ENCODE peak calls at places on chromosome 15, in eight cellular contexts. One of them, this sample, is unnamed.

GRCh38 chr15:41183580-41183979 is 47.0 kb downstream of the EXD1 start:
- DNase-seq in ureter: no peak
- DNase-seq in SHP77: no peak
- DNase-seq in posterior cingulate gyrus: no peak
- DNase-seq in HS-27A: no peak
- DNase-seq in Caki2: no peak
- DNase-seq in nephron progenitor cell: no peak
- DNase-seq in NCI-H1417: no peak
- DNase-seq in this sample: no peak

GRCh38 chr15:87877114-87877810 is 379.3 kb downstream of the NTRK3 start:
- DNase-seq in Caki2: peak
- DNase-seq in ureter: no peak
- DNase-seq in HS-27A: peak
- DNase-seq in nephron progenitor cell: no peak
- DNase-seq in SHP77: no peak
- DNase-seq in NCI-H1417: no peak
- DNase-seq in posterior cingulate gyrus: no peak
- DNase-seq in this sample: no peak

GRCh38 chr15:28936481-28936881 is 50.7 kb downstream of the APBA2 start:
- DNase-seq in SHP77: no peak
- DNase-seq in HS-27A: no peak
- DNase-seq in nephron progenitor cell: no peak
- DNase-seq in posterior cingulate gyrus: no peak
- DNase-seq in ureter: no peak
- DNase-seq in NCI-H1417: no peak
- DNase-seq in Caki2: no peak
- DNase-seq in this sample: no peak

GRCh38 chr15:64681424-64682024 is 93.9 kb downstream of the RBPMS2 start:
- DNase-seq in SHP77: peak
- DNase-seq in posterior cingulate gyrus: no peak
- DNase-seq in ureter: peak
- DNase-seq in nephron progenitor cell: peak
- DNase-seq in Caki2: peak
- DNase-seq in HS-27A: peak
- DNase-seq in NCI-H1417: peak
- DNase-seq in this sample: peak

GRCh38 chr15:34616613-34617012 is 33.2 kb upstream of the GOLGA8B start:
- DNase-seq in HS-27A: no peak
- DNase-seq in ureter: no peak
- DNase-seq in posterior cingulate gyrus: no peak
- DNase-seq in Caki2: no peak
- DNase-seq in nephron progenitor cell: no peak
- DNase-seq in NCI-H1417: no peak
- DNase-seq in SHP77: peak
- DNase-seq in this sample: peak

GRCh38 chr15:38414351-38414750 is 39.6 kb upstream of the FAM98B start:
- DNase-seq in Caki2: peak
- DNase-seq in NCI-H1417: no peak
- DNase-seq in posterior cingulate gyrus: peak
- DNase-seq in HS-27A: no peak
- DNase-seq in ureter: no peak
- DNase-seq in SHP77: peak
- DNase-seq in nephron progenitor cell: peak
- DNase-seq in this sample: peak

GRCh38 chr15:86850939-86851338 is 771.3 kb downstream of the AGBL1 start:
- DNase-seq in posterior cingulate gyrus: no peak
- DNase-seq in NCI-H1417: no peak
- DNase-seq in HS-27A: no peak
- DNase-seq in SHP77: no peak
- DNase-seq in nephron progenitor cell: no peak
- DNase-seq in ureter: no peak
- DNase-seq in Caki2: no peak
- DNase-seq in this sample: no peak

GRCh38 chr15:67534360-67534759 is 8.1 kb upstream of the MAP2K5 start:
- DNase-seq in ureter: no peak
- DNase-seq in SHP77: no peak
- DNase-seq in NCI-H1417: no peak
- DNase-seq in nephron progenitor cell: no peak
- DNase-seq in Caki2: no peak
- DNase-seq in HS-27A: no peak
- DNase-seq in posterior cingulate gyrus: no peak
- DNase-seq in this sample: no peak

GRCh38 chr15:84988909-84989644 is 7.4 kb downstream of the PDE8A start:
- DNase-seq in Caki2: no peak
- DNase-seq in SHP77: no peak
- DNase-seq in ureter: no peak
- DNase-seq in nephron progenitor cell: no peak
- DNase-seq in NCI-H1417: no peak
- DNase-seq in posterior cingulate gyrus: no peak
- DNase-seq in HS-27A: no peak
- DNase-seq in this sample: no peak

GRCh38 chr15:88479169-88479568 is 11.7 kb downstream of the MRPS11 start:
- DNase-seq in posterior cingulate gyrus: no peak
- DNase-seq in HS-27A: no peak
- DNase-seq in NCI-H1417: no peak
- DNase-seq in nephron progenitor cell: no peak
- DNase-seq in ureter: no peak
- DNase-seq in SHP77: no peak
- DNase-seq in Caki2: no peak
- DNase-seq in this sample: no peak

GRCh38 chr15:40069178-40070165 is 30.5 kb upstream of the SRP14 start:
- DNase-seq in Caki2: peak
- DNase-seq in NCI-H1417: peak
- DNase-seq in nephron progenitor cell: peak
- DNase-seq in HS-27A: peak
- DNase-seq in SHP77: peak
- DNase-seq in ureter: peak
- DNase-seq in posterior cingulate gyrus: peak
- DNase-seq in this sample: peak

GRCh38 chr15:69114231-69114937 is 46.1 kb upstream of the GLCE start:
- DNase-seq in NCI-H1417: no peak
- DNase-seq in nephron progenitor cell: no peak
- DNase-seq in posterior cingulate gyrus: no peak
- DNase-seq in HS-27A: no peak
- DNase-seq in SHP77: no peak
- DNase-seq in ureter: no peak
- DNase-seq in Caki2: peak
- DNase-seq in this sample: no peak

GRCh38 chr15:70062321-70062956 is 35.3 kb downstream of the TLE3 start:
- DNase-seq in ureter: peak
- DNase-seq in posterior cingulate gyrus: peak
- DNase-seq in Caki2: peak
- DNase-seq in HS-27A: no peak
- DNase-seq in nephron progenitor cell: peak
- DNase-seq in SHP77: peak
- DNase-seq in NCI-H1417: peak
- DNase-seq in this sample: peak

GRCh38 chr15:43346305-43346704 is 15.9 kb upstream of the LCMT2 start:
- DNase-seq in ureter: no peak
- DNase-seq in HS-27A: no peak
- DNase-seq in NCI-H1417: no peak
- DNase-seq in Caki2: no peak
- DNase-seq in nephron progenitor cell: no peak
- DNase-seq in SHP77: no peak
- DNase-seq in posterior cingulate gyrus: no peak
- DNase-seq in this sample: no peak

GRCh38 chr15:87741350-87741749 is 515.2 kb downstream of the NTRK3 start:
- DNase-seq in Caki2: no peak
- DNase-seq in SHP77: no peak
- DNase-seq in ureter: no peak
- DNase-seq in NCI-H1417: no peak
- DNase-seq in nephron progenitor cell: no peak
- DNase-seq in HS-27A: no peak
- DNase-seq in posterior cingulate gyrus: no peak
- DNase-seq in this sample: no peak

GRCh38 chr15:91967935-91968605 is 114.6 kb downstream of the SLCO3A1 start:
- DNase-seq in NCI-H1417: no peak
- DNase-seq in nephron progenitor cell: no peak
- DNase-seq in Caki2: peak
- DNase-seq in SHP77: no peak
- DNase-seq in HS-27A: no peak
- DNase-seq in posterior cingulate gyrus: no peak
- DNase-seq in ureter: no peak
- DNase-seq in this sample: no peak

GRCh38 chr15:76812381-76812780 is 92.8 kb downstream of the SCAPER start:
- DNase-seq in nephron progenitor cell: no peak
- DNase-seq in ureter: no peak
- DNase-seq in HS-27A: no peak
- DNase-seq in NCI-H1417: no peak
- DNase-seq in SHP77: no peak
- DNase-seq in posterior cingulate gyrus: no peak
- DNase-seq in Caki2: no peak
- DNase-seq in this sample: no peak

GRCh38 chr15:46034755-46035154 is 399.9 kb downstream of the SQOR start:
- DNase-seq in Caki2: no peak
- DNase-seq in HS-27A: no peak
- DNase-seq in posterior cingulate gyrus: no peak
- DNase-seq in nephron progenitor cell: no peak
- DNase-seq in NCI-H1417: no peak
- DNase-seq in ureter: no peak
- DNase-seq in SHP77: no peak
- DNase-seq in this sample: no peak

GRCh38 chr15:101326462-101327146 is 31.6 kb upstream of the SNRPA1 start:
- DNase-seq in posterior cingulate gyrus: peak
- DNase-seq in nephron progenitor cell: no peak
- DNase-seq in ureter: peak
- DNase-seq in HS-27A: no peak
- DNase-seq in Caki2: no peak
- DNase-seq in NCI-H1417: no peak
- DNase-seq in SHP77: no peak
- DNase-seq in this sample: no peak

GRCh38 chr15:89888214-89888804 is 5.5 kb downstream of the AP3S2 start:
- DNase-seq in Caki2: peak
- DNase-seq in nephron progenitor cell: no peak
- DNase-seq in SHP77: peak
- DNase-seq in HS-27A: no peak
- DNase-seq in posterior cingulate gyrus: no peak
- DNase-seq in NCI-H1417: peak
- DNase-seq in ureter: no peak
- DNase-seq in this sample: no peak

GRCh38 chr15:20272422-20273184 is 269.0 kb downstream of the GOLGA6L6 start:
- DNase-seq in HS-27A: no peak
- DNase-seq in nephron progenitor cell: no peak
- DNase-seq in ureter: no peak
- DNase-seq in NCI-H1417: no peak
- DNase-seq in SHP77: no peak
- DNase-seq in Caki2: no peak
- DNase-seq in posterior cingulate gyrus: peak
- DNase-seq in this sample: peak

GRCh38 chr15:35299059-35299735 is 214.1 kb upstream of the NANOGP8 start:
- DNase-seq in NCI-H1417: no peak
- DNase-seq in SHP77: no peak
- DNase-seq in Caki2: no peak
- DNase-seq in HS-27A: no peak
- DNase-seq in ureter: no peak
- DNase-seq in nephron progenitor cell: no peak
- DNase-seq in posterior cingulate gyrus: no peak
- DNase-seq in this sample: no peak

GRCh38 chr15:56835598-56836275 is 82.7 kb upstream of the TCF12 start:
- DNase-seq in Caki2: no peak
- DNase-seq in posterior cingulate gyrus: no peak
- DNase-seq in nephron progenitor cell: no peak
- DNase-seq in SHP77: peak
- DNase-seq in HS-27A: no peak
- DNase-seq in NCI-H1417: no peak
- DNase-seq in ureter: no peak
- DNase-seq in this sample: no peak

GRCh38 chr15:83248944-83249343 is 35.5 kb downstream of the BNC1 start:
- DNase-seq in Caki2: no peak
- DNase-seq in nephron progenitor cell: no peak
- DNase-seq in posterior cingulate gyrus: no peak
- DNase-seq in HS-27A: no peak
- DNase-seq in ureter: no peak
- DNase-seq in SHP77: no peak
- DNase-seq in NCI-H1417: no peak
- DNase-seq in this sample: no peak

GRCh38 chr15:96346409-96346808 is 15.9 kb downstream of the NR2F2 start:
- DNase-seq in Caki2: no peak
- DNase-seq in posterior cingulate gyrus: no peak
- DNase-seq in HS-27A: no peak
- DNase-seq in nephron progenitor cell: no peak
- DNase-seq in ureter: no peak
- DNase-seq in SHP77: no peak
- DNase-seq in NCI-H1417: no peak
- DNase-seq in this sample: no peak

GRCh38 chr15:33908396-33908795 is 59.9 kb upstream of the CHRM5 start:
- DNase-seq in posterior cingulate gyrus: no peak
- DNase-seq in nephron progenitor cell: no peak
- DNase-seq in ureter: no peak
- DNase-seq in Caki2: no peak
- DNase-seq in SHP77: no peak
- DNase-seq in HS-27A: no peak
- DNase-seq in NCI-H1417: no peak
- DNase-seq in this sample: no peak

GRCh38 chr15:74497584-74497983 is 36.6 kb upstream of the UBL7 start:
- DNase-seq in ureter: no peak
- DNase-seq in NCI-H1417: peak
- DNase-seq in SHP77: peak
- DNase-seq in nephron progenitor cell: no peak
- DNase-seq in posterior cingulate gyrus: no peak
- DNase-seq in HS-27A: no peak
- DNase-seq in Caki2: no peak
- DNase-seq in this sample: no peak

GRCh38 chr15:55661431-55661830 is 73.3 kb upstream of the PYGO1 start:
- DNase-seq in HS-27A: no peak
- DNase-seq in nephron progenitor cell: no peak
- DNase-seq in SHP77: no peak
- DNase-seq in ureter: no peak
- DNase-seq in NCI-H1417: no peak
- DNase-seq in Caki2: no peak
- DNase-seq in posterior cingulate gyrus: no peak
- DNase-seq in this sample: peak

GRCh38 chr15:51731549-51732267 is 5.7 kb downstream of the LYSMD2 start:
- DNase-seq in SHP77: no peak
- DNase-seq in NCI-H1417: no peak
- DNase-seq in posterior cingulate gyrus: no peak
- DNase-seq in ureter: no peak
- DNase-seq in nephron progenitor cell: no peak
- DNase-seq in Caki2: no peak
- DNase-seq in HS-27A: no peak
- DNase-seq in this sample: no peak

GRCh38 chr15:87267798-87268197 is 988.7 kb downstream of the NTRK3 start:
- DNase-seq in ureter: no peak
- DNase-seq in Caki2: no peak
- DNase-seq in HS-27A: peak
- DNase-seq in SHP77: no peak
- DNase-seq in NCI-H1417: no peak
- DNase-seq in posterior cingulate gyrus: no peak
- DNase-seq in nephron progenitor cell: no peak
- DNase-seq in this sample: no peak

GRCh38 chr15:38603271-38603670 is 38.7 kb upstream of the RASGRP1 start:
- DNase-seq in SHP77: no peak
- DNase-seq in Caki2: no peak
- DNase-seq in HS-27A: no peak
- DNase-seq in ureter: no peak
- DNase-seq in posterior cingulate gyrus: no peak
- DNase-seq in nephron progenitor cell: peak
- DNase-seq in NCI-H1417: no peak
- DNase-seq in this sample: peak

GRCh38 chr15:99984491-99985243 is 251.4 kb upstream of the LYSMD4 start:
- DNase-seq in SHP77: no peak
- DNase-seq in ureter: no peak
- DNase-seq in HS-27A: no peak
- DNase-seq in posterior cingulate gyrus: peak
- DNase-seq in Caki2: no peak
- DNase-seq in nephron progenitor cell: no peak
- DNase-seq in NCI-H1417: no peak
- DNase-seq in this sample: no peak

GRCh38 chr15:40266828-40267304 is 16.0 kb downstream of the ANKRD63 start:
- DNase-seq in Caki2: peak
- DNase-seq in SHP77: no peak
- DNase-seq in HS-27A: peak
- DNase-seq in posterior cingulate gyrus: no peak
- DNase-seq in ureter: peak
- DNase-seq in nephron progenitor cell: no peak
- DNase-seq in NCI-H1417: no peak
- DNase-seq in this sample: no peak

GRCh38 chr15:99430881-99431401 is 134.8 kb upstream of the MEF2A start:
- DNase-seq in SHP77: no peak
- DNase-seq in nephron progenitor cell: no peak
- DNase-seq in HS-27A: no peak
- DNase-seq in posterior cingulate gyrus: peak
- DNase-seq in ureter: no peak
- DNase-seq in NCI-H1417: no peak
- DNase-seq in Caki2: no peak
- DNase-seq in this sample: no peak

This sample was measured in iPS-NIHi11.